ENCODE peak calls at places on chromosomes 3 and 15, in four cellular contexts. One of them, this sample, is unnamed.

GRCh38 chr3:58973796-58974195 is 76.0 kb downstream of the CFAP20DC start:
- DNase-seq in GM20000: no peak
- DNase-seq in hepatocyte: no peak
- DNase-seq in RKO: no peak
- DNase-seq in this sample: no peak

GRCh38 chr3:177724020-177724638 is 526.8 kb upstream of the TBL1XR1 start:
- DNase-seq in GM20000: no peak
- DNase-seq in hepatocyte: no peak
- DNase-seq in RKO: no peak
- DNase-seq in this sample: no peak

GRCh38 chr3:78991656-78992055 is 776.1 kb downstream of the ROBO1 start:
- DNase-seq in hepatocyte: no peak
- DNase-seq in RKO: no peak
- DNase-seq in GM20000: no peak
- DNase-seq in this sample: no peak

GRCh38 chr3:58414538-58415197 is 19.0 kb downstream of the PDHB start:
- DNase-seq in hepatocyte: peak; percentile 62
- DNase-seq in RKO: peak; percentile 75
- DNase-seq in GM20000: peak; percentile 54
- DNase-seq in this sample: peak; percentile 27

GRCh38 chr3:84958495-84959469 is at the start of gene CADM2:
- DNase-seq in GM20000: peak; percentile 92
- DNase-seq in hepatocyte: peak; percentile 95
- DNase-seq in RKO: no peak
- DNase-seq in this sample: peak; percentile 35

GRCh38 chr15:99359760-99360159 is 108.5 kb downstream of the LRRC28 start:
- DNase-seq in GM20000: no peak
- DNase-seq in hepatocyte: no peak
- DNase-seq in RKO: no peak
- DNase-seq in this sample: no peak

GRCh38 chr3:195753609-195754008 is 32.8 kb downstream of the MUC20 start:
- DNase-seq in hepatocyte: no peak
- DNase-seq in RKO: no peak
- DNase-seq in GM20000: no peak
- DNase-seq in this sample: no peak

GRCh38 chr15:32701863-32702262 is 15.9 kb upstream of the GREM1 start:
- DNase-seq in GM20000: no peak
- DNase-seq in RKO: no peak
- DNase-seq in hepatocyte: no peak
- DNase-seq in this sample: no peak

GRCh38 chr3:190424478-190425439 is 24.9 kb downstream of the TMEM207 start:
- DNase-seq in GM20000: peak; percentile 42
- DNase-seq in hepatocyte: peak; percentile 80
- DNase-seq in RKO: peak; percentile 84
- DNase-seq in this sample: no peak

GRCh38 chr3:12993022-12993622 is 80.1 kb downstream of the IQSEC1 start:
- DNase-seq in RKO: no peak
- DNase-seq in hepatocyte: peak; percentile 61
- DNase-seq in GM20000: no peak
- DNase-seq in this sample: no peak

GRCh38 chr3:139499536-139499935 is 23.2 kb upstream of the RBP2 start:
- DNase-seq in GM20000: no peak
- DNase-seq in hepatocyte: no peak
- DNase-seq in RKO: no peak
- DNase-seq in this sample: no peak

GRCh38 chr3:128783774-128784173 is 57.8 kb downstream of the RAB7A start:
- DNase-seq in hepatocyte: no peak
- DNase-seq in RKO: no peak
- DNase-seq in GM20000: no peak
- DNase-seq in this sample: no peak

GRCh38 chr3:46662771-46663551 is 30.5 kb downstream of the ALS2CL start:
- DNase-seq in hepatocyte: peak; percentile 49
- DNase-seq in GM20000: no peak
- DNase-seq in RKO: no peak
- DNase-seq in this sample: no peak

GRCh38 chr3:39177708-39178332 is 14.6 kb downstream of the XIRP1 start:
- DNase-seq in hepatocyte: peak; percentile 95
- DNase-seq in RKO: peak; percentile 95
- DNase-seq in GM20000: peak; percentile 80
- DNase-seq in this sample: no peak

GRCh38 chr3:69288161-69288895 is 97.6 kb downstream of the FRMD4B start:
- DNase-seq in hepatocyte: no peak
- DNase-seq in RKO: no peak
- DNase-seq in GM20000: no peak
- DNase-seq in this sample: no peak

GRCh38 chr3:194283218-194284006 is 67.7 kb downstream of the CPN2 start:
- DNase-seq in GM20000: no peak
- DNase-seq in RKO: no peak
- DNase-seq in hepatocyte: no peak
- DNase-seq in this sample: no peak

GRCh38 chr3:70242297-70242868 is 70.1 kb downstream of the MDFIC2 start:
- DNase-seq in RKO: no peak
- DNase-seq in hepatocyte: no peak
- DNase-seq in GM20000: no peak
- DNase-seq in this sample: no peak

GRCh38 chr15:61811952-61812351 is 248.3 kb downstream of the VPS13C start:
- DNase-seq in hepatocyte: no peak
- DNase-seq in GM20000: no peak
- DNase-seq in RKO: no peak
- DNase-seq in this sample: no peak

GRCh38 chr3:130227540-130227939 is 117.9 kb upstream of the COL6A5 start:
- DNase-seq in hepatocyte: no peak
- DNase-seq in GM20000: no peak
- DNase-seq in RKO: no peak
- DNase-seq in this sample: no peak

GRCh38 chr15:96331141-96331941 is 841 bp downstream of the NR2F2 start:
- DNase-seq in hepatocyte: peak; percentile 75
- DNase-seq in GM20000: peak; percentile 52
- DNase-seq in RKO: peak; percentile 53
- DNase-seq in this sample: no peak

GRCh38 chr3:157491136-157491535 is 12.1 kb downstream of the VEPH1 start:
- DNase-seq in RKO: no peak
- DNase-seq in GM20000: no peak
- DNase-seq in hepatocyte: no peak
- DNase-seq in this sample: no peak

GRCh38 chr3:118564800-118565199 is 469.8 kb downstream of the IGSF11 start:
- DNase-seq in hepatocyte: no peak
- DNase-seq in GM20000: no peak
- DNase-seq in RKO: no peak
- DNase-seq in this sample: no peak

GRCh38 chr3:52290596-52291507 is 3.2 kb downstream of the GLYCTK start:
- DNase-seq in RKO: no peak
- DNase-seq in hepatocyte: no peak
- DNase-seq in GM20000: no peak
- DNase-seq in this sample: no peak

GRCh38 chr3:50340404-50341329 is at the start of gene RASSF1:
- DNase-seq in hepatocyte: peak; percentile 41
- DNase-seq in RKO: no peak
- DNase-seq in GM20000: peak; percentile 79
- DNase-seq in this sample: peak; percentile 62

GRCh38 chr15:33448961-33449611 is 138.3 kb downstream of the RYR3 start:
- DNase-seq in GM20000: no peak
- DNase-seq in RKO: no peak
- DNase-seq in hepatocyte: no peak
- DNase-seq in this sample: no peak

GRCh38 chr15:67835349-67836133 is 4.3 kb downstream of the RNU6-1 start:
- DNase-seq in hepatocyte: no peak
- DNase-seq in RKO: no peak
- DNase-seq in GM20000: no peak
- DNase-seq in this sample: no peak

GRCh38 chr15:35657679-35658201 is 111.8 kb upstream of the DPH6 start:
- DNase-seq in hepatocyte: no peak
- DNase-seq in RKO: no peak
- DNase-seq in GM20000: no peak
- DNase-seq in this sample: no peak

GRCh38 chr15:31396881-31397560 is 70.4 kb downstream of the KLF13 start:
- DNase-seq in hepatocyte: peak; percentile 91
- DNase-seq in GM20000: peak; percentile 48
- DNase-seq in RKO: no peak
- DNase-seq in this sample: no peak

GRCh38 chr15:77985031-77985930 is 92.2 kb downstream of the TBC1D2B start:
- DNase-seq in hepatocyte: no peak
- DNase-seq in RKO: no peak
- DNase-seq in GM20000: no peak
- DNase-seq in this sample: no peak

GRCh38 chr3:188134856-188135255 is 19.1 kb upstream of the LPP start:
- DNase-seq in hepatocyte: no peak
- DNase-seq in RKO: no peak
- DNase-seq in GM20000: no peak
- DNase-seq in this sample: no peak

GRCh38 chr15:55290361-55291057 is 896 bp upstream of the RAB27A start:
- DNase-seq in GM20000: peak; percentile 86
- DNase-seq in hepatocyte: peak; percentile 92
- DNase-seq in RKO: peak; percentile 88
- DNase-seq in this sample: peak; percentile 71

GRCh38 chr3:6994081-6994668 is 133.3 kb downstream of the GRM7 start:
- DNase-seq in RKO: peak; percentile 45
- DNase-seq in hepatocyte: peak; percentile 19
- DNase-seq in GM20000: no peak
- DNase-seq in this sample: no peak

GRCh38 chr3:52119826-52120225 is 34.4 kb downstream of the POC1A start:
- DNase-seq in hepatocyte: no peak
- DNase-seq in RKO: no peak
- DNase-seq in GM20000: no peak
- DNase-seq in this sample: no peak